ENCODE peak calls at places on chromosomes 6 and 20, in five cellular contexts. M is colonic mucosa; P is heart left ventricle; X is AG04450; O is CD8-positive, alpha-beta T cell. Q is an unnamed sample.

GRCh38 chr6:153511896-153512496 is 380.9 kb upstream of the RGS17 start:
- DNase-seq in M (no peak), P (no peak), X (peak; percentile 6), O (no peak), Q (no peak)

GRCh38 chr6:13873288-13874190 is 51.2 kb upstream of the RNF182 start:
- DNase-seq in M (peak; percentile 82), P (peak; percentile 47), X (no peak), O (peak; percentile 77), Q (no peak)

GRCh38 chr6:19472168-19472567 is 365.0 kb upstream of the ID4 start:
- DNase-seq in M (no peak), P (no peak), X (peak; percentile 75), O (no peak), Q (no peak)

GRCh38 chr6:5201271-5201670 is 59.5 kb downstream of the LYRM4 start:
- DNase-seq in M (no peak), P (peak; percentile 45), X (no peak), O (no peak), Q (no peak)

GRCh38 chr6:46521464-46521971 is 30.3 kb upstream of the RCAN2 start:
- DNase-seq in M (no peak), P (no peak), X (no peak), O (no peak), Q (no peak)

GRCh38 chr6:165679326-165679725 is 16.3 kb upstream of the PDE10A start:
- DNase-seq in M (no peak), P (no peak), X (no peak), O (no peak), Q (no peak)

GRCh38 chr20:35568645-35569044 is 26.8 kb downstream of the ERGIC3 start:
- DNase-seq in M (no peak), P (no peak), X (no peak), O (no peak), Q (no peak)

GRCh38 chr6:12637960-12638641 is 78.5 kb upstream of the PHACTR1 start:
- DNase-seq in M (peak; percentile 34), P (no peak), X (no peak), O (no peak), Q (no peak)

GRCh38 chr6:145529582-145529981 is 205.7 kb downstream of the EPM2A start:
- DNase-seq in M (no peak), P (no peak), X (no peak), O (no peak), Q (peak; percentile 22)

GRCh38 chr6:33609444-33610034 is 11.6 kb upstream of the ITPR3 start:
- DNase-seq in M (no peak), P (peak; percentile 79), X (no peak), O (no peak), Q (no peak)

GRCh38 chr20:11755071-11755881 is 162.4 kb upstream of the BTBD3 start:
- DNase-seq in M (no peak), P (no peak), X (no peak), O (no peak), Q (no peak)

GRCh38 chr6:109055771-109056235 is 38.8 kb downstream of the SESN1 start:
- DNase-seq in M (no peak), P (no peak), X (no peak), O (no peak), Q (no peak)

GRCh38 chr20:59042151-59042795 is at the start of gene PRELID3B:
- DNase-seq in M (peak; percentile 73), P (peak; percentile 54), X (no peak), O (no peak), Q (no peak)

GRCh38 chr6:6085928-6086668 is 79.4 kb upstream of the NRN1 start:
- DNase-seq in M (no peak), P (peak; percentile 32), X (no peak), O (no peak), Q (no peak)

GRCh38 chr6:10582774-10583508 is 61.8 kb downstream of the GCNT2 start:
- DNase-seq in M (no peak), P (peak; percentile 52), X (no peak), O (no peak), Q (no peak)

GRCh38 chr6:131065824-131066171 is 2.8 kb upstream of the EPB41L2 start:
- DNase-seq in M (no peak), P (no peak), X (no peak), O (no peak), Q (no peak)

GRCh38 chr6:114007451-114007953 is 36.6 kb upstream of the HDAC2 start:
- DNase-seq in M (no peak), P (no peak), X (no peak), O (no peak), Q (no peak)

GRCh38 chr6:159525445-159526031 is 167.5 kb downstream of the SOD2 start:
- DNase-seq in M (no peak), P (no peak), X (no peak), O (no peak), Q (no peak)

GRCh38 chr6:163605388-163606097 is 191.0 kb downstream of the QKI start:
- DNase-seq in M (no peak), P (no peak), X (no peak), O (no peak), Q (no peak)

GRCh38 chr20:34222208-34222607 is 19.0 kb upstream of the ASIP start:
- DNase-seq in M (no peak), P (no peak), X (peak; percentile 92), O (no peak), Q (no peak)

GRCh38 chr6:9606435-9607134 is 808.3 kb downstream of the TFAP2A start:
- DNase-seq in M (no peak), P (no peak), X (no peak), O (no peak), Q (no peak)

GRCh38 chr6:148524976-148525375 is 182.3 kb downstream of the SASH1 start:
- DNase-seq in M (no peak), P (no peak), X (no peak), O (no peak), Q (no peak)

GRCh38 chr20:17589161-17589834 is 19.4 kb downstream of the DSTN start:
- DNase-seq in M (no peak), P (peak; percentile 34), X (no peak), O (no peak), Q (no peak)

GRCh38 chr20:34111712-34112599 is at the start of gene EIF2S2:
- DNase-seq in M (peak; percentile 95), P (peak; percentile 98), X (peak; percentile 99), O (peak; percentile 94), Q (peak; percentile 96)

GRCh38 chr6:166567107-166567506 is 19.4 kb downstream of the RAMACL start:
- DNase-seq in M (no peak), P (no peak), X (peak; percentile 86), O (no peak), Q (no peak)

GRCh38 chr6:170265655-170266054 is 25.2 kb downstream of the DLL1 start:
- DNase-seq in M (peak; percentile 78), P (peak; percentile 82), X (no peak), O (no peak), Q (peak; percentile 88)

GRCh38 chr6:4180653-4181255 is 45.4 kb upstream of the ECI2 start:
- DNase-seq in M (no peak), P (no peak), X (peak; percentile 20), O (no peak), Q (peak; percentile 23)

GRCh38 chr6:44742201-44742600 is 354.7 kb downstream of the CDC5L start:
- DNase-seq in M (no peak), P (no peak), X (no peak), O (no peak), Q (no peak)

GRCh38 chr20:51318058-51318960 is 224.2 kb downstream of the NFATC2 start:
- DNase-seq in M (peak; percentile 80), P (no peak), X (no peak), O (peak; percentile 52), Q (no peak)

GRCh38 chr6:3230275-3231212 is 3.1 kb upstream of the TUBB2B start:
- DNase-seq in M (no peak), P (no peak), X (no peak), O (no peak), Q (no peak)

GRCh38 chr20:43318749-43319148 is 129.0 kb upstream of the PTPRT start:
- DNase-seq in M (no peak), P (no peak), X (no peak), O (no peak), Q (no peak)

GRCh38 chr6:27553123-27553904 is 80.4 kb upstream of the ZNF184 start:
- DNase-seq in M (no peak), P (no peak), X (no peak), O (no peak), Q (peak; percentile 32)

GRCh38 chr6:38783436-38784228 is 68.5 kb downstream of the DNAH8 start:
- DNase-seq in M (no peak), P (no peak), X (no peak), O (no peak), Q (no peak)

GRCh38 chr6:159541296-159541695 is 151.7 kb downstream of the SOD2 start:
- DNase-seq in M (no peak), P (no peak), X (no peak), O (no peak), Q (no peak)

GRCh38 chr20:36571564-36572504 is 1.6 kb upstream of the TGIF2 start:
- DNase-seq in M (no peak), P (no peak), X (no peak), O (no peak), Q (no peak)

GRCh38 chr6:251920-252319 is 40.4 kb upstream of the DUSP22 start:
- DNase-seq in M (no peak), P (no peak), X (no peak), O (no peak), Q (no peak)
- TF ChIP-seq CTCF in M (no peak), P (no peak), X (no peak), O (no peak), Q (no peak)

GRCh38 chr6:62891065-62891647 is 320.1 kb upstream of the FKBP1C start:
- DNase-seq in M (no peak), P (no peak), X (no peak), O (no peak), Q (peak; percentile 26)
- TF ChIP-seq CTCF in M (peak; percentile 33), P (peak; percentile 38), X (peak; percentile 13), O (no peak), Q (peak; percentile 26)

DNA sequence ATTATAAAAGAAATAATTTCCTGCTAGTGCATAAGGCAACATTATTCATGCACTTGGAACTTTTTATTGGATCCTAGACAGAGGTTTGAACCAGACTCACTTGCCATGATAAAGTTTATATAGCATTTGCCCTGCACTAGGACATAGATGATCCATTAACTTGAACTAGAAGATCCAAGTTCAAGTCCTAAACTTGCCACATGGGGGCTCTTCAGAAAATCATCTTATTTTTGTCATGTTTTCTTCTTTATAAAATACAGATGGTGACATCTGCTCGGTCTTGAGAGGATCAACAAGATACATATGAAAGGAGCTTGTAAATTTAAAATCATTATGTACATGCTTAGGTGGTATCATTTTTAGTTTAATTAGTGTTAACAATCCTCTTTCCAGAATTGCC is 94.5 kb downstream of the SIM1 start:
- DNase-seq in M (no peak), P (no peak), X (no peak), O (no peak), Q (no peak)
- TF ChIP-seq CTCF in M (no peak), P (no peak), X (peak; percentile 23), O (no peak), Q (no peak)

DNA sequence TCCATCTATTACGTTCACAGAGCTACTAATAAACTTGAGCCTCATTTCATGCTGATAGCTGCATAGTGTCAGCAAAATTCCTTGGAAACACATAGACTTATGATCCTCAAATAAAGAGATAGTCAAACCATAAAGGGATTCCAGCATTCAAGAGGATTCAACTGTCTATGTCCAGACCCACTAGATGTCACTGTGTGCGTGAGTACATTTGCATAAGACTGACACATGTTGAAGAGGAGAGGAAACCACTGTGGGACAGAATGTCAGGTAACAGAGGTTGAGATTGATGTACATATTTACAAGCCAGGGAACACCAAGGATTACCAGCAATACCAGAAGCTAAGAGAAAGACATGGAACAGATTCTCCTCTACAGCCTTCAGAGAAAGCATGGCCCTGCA is 266.5 kb downstream of the COL12A1 start:
- DNase-seq in M (no peak), P (no peak), X (no peak), O (no peak), Q (peak; percentile 31)
- TF ChIP-seq CTCF in M (no peak), P (no peak), X (no peak), O (no peak), Q (peak; percentile 62)

GRCh38 chr6:373773-374724 is 17.5 kb upstream of the IRF4 start:
- DNase-seq in M (no peak), P (no peak), X (no peak), O (no peak), Q (no peak)
- TF ChIP-seq CTCF in M (no peak), P (peak; percentile 39), X (peak; percentile 28), O (no peak), Q (peak; percentile 34)

Q was measured in LNCaP clone FGC.